ENCODE peak calls at places on chromosomes 3 and 15, in six cellular contexts. M is OCI-LY7, V is neuronal stem cell, Q is IMR-90, O is mammary epithelial cell, H is ovary. D is an unnamed sample. For H3K4me1 and H3K36me3, the result is how much of the 10 kb centered on the place peaks cover.

GRCh38 chr15:27250223-27250622 is 279.2 kb downstream of the GABRG3 start:
- DNase-seq in H (no peak), O (no peak), Q (no peak), V (no peak), M (no peak), D (no peak)

GRCh38 chr3:113555138-113555537 is 22.8 kb downstream of the SIDT1 start:
- DNase-seq in O (no peak), V (no peak), Q (no peak), H (no peak), M (no peak), D (no peak)

GRCh38 chr3:12222765-12223485 is 64.2 kb upstream of the TIMP4 start:
- DNase-seq in O (peak), H (no peak), Q (peak), V (no peak), M (no peak), D (no peak)

GRCh38 chr3:46693897-46694235 is 387 bp upstream of the ALS2CL start:
- DNase-seq in O (no peak), Q (no peak), M (no peak), H (no peak), V (no peak), D (no peak)

GRCh38 chr3:191330309-191330712 is at the start of gene UTS2B:
- DNase-seq in Q (peak), M (peak), H (peak), V (no peak), O (peak), D (no peak)

GRCh38 chr3:127222163-127222562 is 29.2 kb downstream of the PRR23E start:
- DNase-seq in V (no peak), Q (no peak), O (no peak), M (no peak), H (no peak), D (no peak)

GRCh38 chr15:57566840-57567239 is 24.9 kb upstream of the MYZAP start:
- DNase-seq in V (no peak), Q (no peak), O (no peak), H (peak), M (no peak), D (no peak)

GRCh38 chr3:122942937-122943827 is 84.4 kb downstream of the SEMA5B start:
- DNase-seq in O (peak), V (peak), Q (peak), M (peak), H (peak), D (peak)

GRCh38 chr15:44081223-44082013 is 113.7 kb downstream of the FRMD5 start:
- DNase-seq in H (no peak), Q (peak), V (no peak), O (peak), M (no peak), D (no peak)

GRCh38 chr3:113552851-113553250 is 20.5 kb downstream of the SIDT1 start:
- DNase-seq in H (no peak), V (no peak), Q (no peak), M (peak), O (no peak), D (no peak)

GRCh38 chr3:147962408-147963164 is 553.4 kb downstream of the ZIC1 start:
- DNase-seq in Q (no peak), M (no peak), V (no peak), O (no peak), H (no peak), D (no peak)

GRCh38 chr3:96182756-96183155 is 631.6 kb upstream of the EPHA6 start:
- DNase-seq in Q (no peak), M (no peak), O (peak), V (no peak), H (no peak), D (no peak)

GRCh38 chr3:102536479-102536878 is 101.7 kb downstream of the ZPLD1 start:
- DNase-seq in V (peak), M (peak), O (peak), Q (peak), H (no peak), D (peak)

GRCh38 chr15:70308011-70308761 is 210.5 kb upstream of the TLE3 start:
- DNase-seq in Q (no peak), V (no peak), O (no peak), H (no peak), M (no peak), D (no peak)

GRCh38 chr15:31260646-31261265 is 65.9 kb upstream of the KLF13 start:
- DNase-seq in O (no peak), M (no peak), H (no peak), V (no peak), Q (no peak), D (no peak)

GRCh38 chr3:50205719-50206276 is 727 bp downstream of the SLC38A3 start:
- DNase-seq in Q (no peak), O (no peak), M (no peak), V (no peak), H (no peak), D (no peak)

GRCh38 chr3:111810909-111811308 is 48.2 kb upstream of the PHLDB2 start:
- DNase-seq in H (no peak), O (peak), V (no peak), Q (peak), M (no peak), D (no peak)

GRCh38 chr3:111809196-111809595 is 49.9 kb upstream of the PHLDB2 start:
- DNase-seq in M (no peak), Q (peak), H (no peak), O (no peak), V (no peak), D (no peak)

GRCh38 chr3:111808439-111808838 is 50.6 kb upstream of the PHLDB2 start:
- DNase-seq in Q (peak), M (no peak), H (no peak), O (peak), V (no peak), D (no peak)

GRCh38 chr3:111812680-111813079 is 46.4 kb upstream of the PHLDB2 start:
- DNase-seq in H (no peak), V (no peak), M (no peak), Q (no peak), O (no peak), D (no peak)

GRCh38 chr3:111811811-111812210 is 47.3 kb upstream of the PHLDB2 start:
- DNase-seq in V (no peak), M (no peak), O (no peak), Q (peak), H (no peak), D (no peak)
- H3K4me1 ChIP-seq in V (under half), M (under half), O (under half), Q (under half), H (under half), D (under half)

DNA sequence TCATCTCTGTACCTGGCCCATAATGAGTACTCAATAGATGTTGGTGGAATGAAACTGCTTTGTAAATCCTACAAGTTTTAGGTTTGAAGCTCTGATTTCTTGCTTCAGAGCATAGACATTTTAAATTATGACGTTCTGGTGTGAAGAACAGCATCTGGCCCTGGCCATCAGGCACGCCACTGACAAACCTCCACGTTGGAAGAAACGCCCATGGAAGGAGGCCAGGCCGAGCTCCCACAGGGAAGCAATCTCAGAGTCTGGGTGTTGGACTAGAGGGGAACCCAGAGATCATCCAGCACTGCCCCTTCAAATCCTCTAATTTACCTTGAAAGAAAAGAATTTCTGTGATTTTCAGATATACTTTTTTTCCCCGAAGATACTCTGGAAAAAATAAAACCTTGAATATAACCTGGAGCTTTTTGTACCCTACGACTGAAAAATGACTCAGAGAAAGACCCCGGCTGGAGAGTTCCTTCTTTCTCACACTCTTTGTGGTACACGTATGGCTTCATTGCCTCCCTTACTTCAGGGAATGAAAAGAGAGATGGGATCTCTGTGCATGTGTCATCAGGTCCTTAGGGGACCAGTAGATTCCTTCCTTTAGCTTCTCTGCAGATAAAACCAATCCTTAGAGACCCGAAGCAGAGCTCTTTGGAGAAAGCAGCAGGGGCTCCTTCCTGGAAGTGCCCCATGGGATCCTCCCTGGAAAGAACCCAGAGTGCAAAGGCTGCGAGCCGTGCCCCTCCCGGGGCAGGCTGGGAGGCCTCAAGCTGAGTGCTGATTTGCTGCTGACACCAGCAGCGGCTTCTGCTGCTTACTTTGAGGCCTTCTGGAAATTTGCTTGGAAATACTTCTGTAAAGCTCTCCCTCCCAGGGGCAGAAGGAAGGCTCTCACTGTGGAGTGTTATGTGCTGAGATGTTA is 328.4 kb upstream of the RGMA start:
- DNase-seq in H (peak), Q (no peak), O (no peak), M (no peak), V (no peak), D (no peak)
- H3K4me3 ChIP-seq in H (no peak), Q (no peak), O (no peak), M (no peak), V (no peak), D (no peak)

GRCh38 chr15:74584779-74585178 is 30.9 kb upstream of the CLK3 start:
- DNase-seq in V (no peak), Q (no peak), H (no peak), O (no peak), M (no peak), D (no peak)

GRCh38 chr15:74585857-74586256 is 29.8 kb upstream of the CLK3 start:
- DNase-seq in O (no peak), H (no peak), Q (no peak), M (no peak), V (no peak), D (no peak)

GRCh38 chr15:74589826-74590225 is 25.8 kb upstream of the CLK3 start:
- DNase-seq in O (no peak), M (no peak), H (no peak), Q (no peak), V (no peak), D (no peak)

GRCh38 chr15:74584204-74584603 is 31.4 kb upstream of the CLK3 start:
- DNase-seq in H (no peak), Q (no peak), V (no peak), O (no peak), M (no peak), D (no peak)

DNA sequence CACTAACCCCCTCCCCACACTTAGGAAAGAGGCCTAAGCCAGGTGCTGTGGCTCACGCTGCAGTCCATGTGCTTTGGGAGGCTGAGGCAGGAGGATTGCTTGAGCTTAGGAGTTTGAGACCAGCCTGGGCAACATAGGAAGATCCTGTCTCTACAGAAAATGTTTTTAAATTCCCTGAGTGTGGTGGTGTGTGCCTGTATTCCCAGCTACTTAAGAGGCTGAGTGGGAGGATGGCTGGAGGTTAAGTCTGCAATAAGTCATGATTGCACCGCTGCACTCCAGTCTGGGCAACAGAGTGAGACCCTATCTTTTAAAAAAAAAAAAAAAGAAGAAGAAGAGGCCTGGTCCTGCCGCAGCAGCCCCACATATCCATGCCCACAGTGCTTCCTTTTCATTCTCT is 27.7 kb upstream of the CLK3 start:
- DNase-seq in V (no peak), Q (no peak), M (no peak), O (no peak), H (no peak), D (no peak)
- H3K36me3 ChIP-seq in V (half or more), Q (under half), M (under half), O (under half), H (under half), D (under half)

DNA sequence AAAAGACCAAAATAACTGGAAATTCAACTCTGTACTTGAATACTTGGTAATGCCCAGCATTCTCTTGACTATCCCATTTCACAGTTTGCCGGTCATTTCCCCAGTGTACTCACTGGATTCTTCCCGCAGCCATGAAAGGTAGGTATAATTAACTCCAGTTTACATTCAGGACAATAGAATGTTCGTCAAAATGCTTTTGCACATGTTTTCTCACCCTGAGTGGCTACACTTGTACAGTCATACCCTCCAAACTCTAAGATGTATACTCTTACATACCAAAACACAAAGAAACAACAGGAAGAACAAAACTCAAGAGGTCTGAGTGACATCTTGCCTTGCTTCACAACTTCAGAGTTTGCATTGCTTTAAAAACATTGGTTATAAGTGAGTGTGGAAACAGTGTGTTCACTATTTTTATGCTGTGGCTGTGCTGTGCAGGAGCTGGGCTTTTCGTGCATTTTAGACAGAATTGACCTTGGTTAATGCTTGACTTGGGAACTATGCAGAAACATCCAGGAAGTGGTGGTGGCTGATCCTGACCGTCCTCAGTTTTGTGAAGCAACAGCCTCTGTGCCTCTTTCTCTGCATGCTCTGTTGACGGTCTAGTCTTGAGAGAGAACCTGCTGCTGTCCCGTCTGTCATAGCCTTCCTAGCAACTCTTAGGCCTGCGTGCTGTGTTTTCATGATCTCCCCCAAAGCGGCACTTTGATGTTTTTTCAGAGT is 90.5 kb downstream of the IGF1R start:
- DNase-seq in Q (no peak), V (no peak), H (no peak), M (no peak), O (no peak), D (no peak)
- H3K4me1 ChIP-seq in Q (under half), V (under half), H (under half), M (under half), O (under half), D (under half)

DNA sequence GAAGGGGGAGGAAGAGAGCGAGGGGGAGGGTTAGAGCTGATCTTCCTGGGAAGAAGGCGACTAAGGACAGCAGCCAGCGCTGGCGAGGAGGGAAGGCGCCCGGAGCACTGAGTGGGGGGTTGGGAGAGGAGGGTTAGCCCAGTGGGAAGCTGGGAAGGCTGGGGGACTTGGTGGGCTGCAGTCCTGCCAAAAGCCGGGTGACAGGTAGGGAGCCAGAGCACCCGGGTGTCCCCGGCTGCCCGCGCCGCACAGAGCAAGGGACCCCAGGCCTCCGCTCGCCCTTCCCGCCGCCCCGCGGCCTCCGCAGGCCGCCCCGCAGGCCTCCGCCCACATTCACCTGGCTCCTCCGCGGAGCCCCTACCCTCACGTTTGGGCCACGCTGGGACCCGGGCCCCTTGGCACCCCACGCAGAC is 446 bp downstream of the SLC12A8 start:
- DNase-seq in Q (no peak), O (no peak), V (peak), M (no peak), H (no peak), D (no peak)
- H3K4me3 ChIP-seq in Q (peak), O (peak), V (peak), M (no peak), H (peak), D (peak)

GRCh38 chr15:96334017-96334704 is 3.7 kb downstream of the NR2F2 start:
- DNase-seq in Q (no peak), H (no peak), M (no peak), O (no peak), V (peak), D (no peak)
- H3K36me3 ChIP-seq in Q (half or more), H (under half), M (under half), O (under half), V (half or more), D (under half)

GRCh38 chr3:71062920-71063767 is 520.4 kb downstream of the FOXP1 start:
- DNase-seq in M (no peak), V (no peak), Q (peak), H (no peak), O (peak), D (no peak)

GRCh38 chr3:71062037-71062919 is 521.2 kb downstream of the FOXP1 start:
- DNase-seq in O (no peak), Q (peak), M (no peak), V (no peak), H (no peak), D (no peak)

GRCh38 chr3:71064288-71064975 is 519.1 kb downstream of the FOXP1 start:
- DNase-seq in V (peak), M (peak), O (peak), H (peak), Q (peak), D (no peak)

GRCh38 chr3:71064976-71065763 is 518.4 kb downstream of the FOXP1 start:
- DNase-seq in Q (peak), V (peak), O (peak), M (peak), H (peak), D (no peak)

DNA sequence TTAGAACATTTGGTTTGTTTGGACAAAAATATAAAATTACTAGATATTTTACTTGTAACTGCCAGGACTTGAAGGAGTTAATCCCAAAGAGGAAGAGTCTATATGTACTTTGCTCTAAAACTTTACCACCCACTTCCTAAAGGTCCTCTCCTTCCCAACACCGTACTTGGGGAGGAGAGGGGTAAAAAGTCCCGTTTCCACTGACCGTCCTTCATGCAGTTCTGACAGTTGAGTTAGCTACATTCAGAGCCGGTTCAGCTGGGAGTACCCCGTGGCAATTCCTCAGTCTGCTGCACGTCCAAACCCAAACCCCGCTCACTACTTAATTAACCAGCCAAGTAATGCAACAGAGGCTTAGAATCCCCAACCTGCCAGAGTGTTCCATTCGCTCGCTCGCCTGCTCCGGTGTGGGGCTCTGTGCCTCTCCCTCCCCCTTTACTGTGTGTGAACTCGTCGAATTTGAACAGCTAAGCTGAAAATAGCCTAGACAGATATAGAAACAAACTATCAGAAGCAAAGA is 519.7 kb downstream of the FOXP1 start:
- DNase-seq in H (peak), O (peak), Q (peak), V (peak), M (no peak), D (no peak)
- H3K4me1 ChIP-seq in H (under half), O (half or more), Q (under half), V (under half), M (half or more), D (under half)

D was measured in iPS DF 6.9.